ENCODE peak calls at places on chromosomes 16 and 17, in five cellular contexts. One of them, this sample, is unnamed.

GRCh38 chr17:14427914-14428639 is 127.2 kb downstream of the HS3ST3B1 start:
- DNase-seq in heart left ventricle: no peak
- DNase-seq in IMR-90: no peak
- DNase-seq in stomach: no peak
- DNase-seq in A549: no peak
- DNase-seq in this sample: no peak

GRCh38 chr17:40111221-40112128 is 10.3 kb upstream of the MSL1 start:
- DNase-seq in stomach: peak; percentile 86
- DNase-seq in IMR-90: peak; percentile 97
- DNase-seq in A549: peak; percentile 99
- DNase-seq in heart left ventricle: peak; percentile 92
- DNase-seq in this sample: peak; percentile 88

GRCh38 chr17:82134101-82134500 is 36.1 kb upstream of the FASN start:
- DNase-seq in IMR-90: no peak
- DNase-seq in heart left ventricle: no peak
- DNase-seq in stomach: peak; percentile 79
- DNase-seq in A549: no peak
- DNase-seq in this sample: no peak

GRCh38 chr17:32523827-32524552 is 37.2 kb downstream of the CDK5R1 start:
- DNase-seq in IMR-90: no peak
- DNase-seq in A549: no peak
- DNase-seq in stomach: no peak
- DNase-seq in heart left ventricle: no peak
- DNase-seq in this sample: no peak

GRCh38 chr16:12511308-12511707 is 292.4 kb downstream of the CPPED1 start:
- DNase-seq in IMR-90: no peak
- DNase-seq in heart left ventricle: no peak
- DNase-seq in A549: no peak
- DNase-seq in stomach: no peak
- DNase-seq in this sample: no peak

GRCh38 chr16:22970191-22970845 is 156.4 kb downstream of the HS3ST2 start:
- DNase-seq in heart left ventricle: no peak
- DNase-seq in stomach: no peak
- DNase-seq in A549: no peak
- DNase-seq in IMR-90: no peak
- DNase-seq in this sample: no peak

GRCh38 chr16:79466111-79466510 is 134.4 kb downstream of the MAF start:
- DNase-seq in stomach: no peak
- DNase-seq in heart left ventricle: no peak
- DNase-seq in IMR-90: no peak
- DNase-seq in A549: no peak
- DNase-seq in this sample: no peak

GRCh38 chr17:74465378-74466110 is 890 bp upstream of the CD300A start:
- DNase-seq in A549: no peak
- DNase-seq in IMR-90: no peak
- DNase-seq in heart left ventricle: no peak
- DNase-seq in stomach: no peak
- DNase-seq in this sample: no peak

GRCh38 chr17:794876-795275 is 12.7 kb downstream of the MRM3 start:
- DNase-seq in IMR-90: peak; percentile 59
- DNase-seq in A549: peak; percentile 87
- DNase-seq in heart left ventricle: peak; percentile 91
- DNase-seq in stomach: peak; percentile 92
- DNase-seq in this sample: peak; percentile 83

GRCh38 chr16:48687421-48688038 is 77.5 kb upstream of the N4BP1 start:
- DNase-seq in stomach: peak; percentile 28
- DNase-seq in A549: peak; percentile 83
- DNase-seq in IMR-90: peak; percentile 67
- DNase-seq in heart left ventricle: peak; percentile 57
- DNase-seq in this sample: peak; percentile 58

GRCh38 chr16:16938009-16938408 is 532.8 kb downstream of the XYLT1 start:
- DNase-seq in stomach: no peak
- DNase-seq in IMR-90: no peak
- DNase-seq in heart left ventricle: no peak
- DNase-seq in A549: no peak
- DNase-seq in this sample: no peak

GRCh38 chr16:27335349-27336052 is 21.7 kb downstream of the IL4R start:
- DNase-seq in IMR-90: peak; percentile 54
- DNase-seq in heart left ventricle: no peak
- DNase-seq in stomach: no peak
- DNase-seq in A549: no peak
- DNase-seq in this sample: no peak

GRCh38 chr17:60508384-60508980 is 17.6 kb downstream of the APPBP2 start:
- DNase-seq in stomach: no peak
- DNase-seq in IMR-90: no peak
- DNase-seq in A549: no peak
- DNase-seq in heart left ventricle: no peak
- DNase-seq in this sample: no peak

GRCh38 chr17:36004604-36005003 is 3.3 kb upstream of the CCL15 start:
- DNase-seq in heart left ventricle: no peak
- DNase-seq in A549: no peak
- DNase-seq in stomach: no peak
- DNase-seq in IMR-90: no peak
- DNase-seq in this sample: no peak

GRCh38 chr17:36000730-36001108 is 634 bp downstream of the CCL15 start:
- DNase-seq in heart left ventricle: no peak
- DNase-seq in stomach: no peak
- DNase-seq in A549: no peak
- DNase-seq in IMR-90: no peak
- DNase-seq in this sample: no peak

GRCh38 chr17:36001109-36001735 is at the start of gene CCL15:
- DNase-seq in heart left ventricle: no peak
- DNase-seq in A549: no peak
- DNase-seq in stomach: no peak
- DNase-seq in IMR-90: no peak
- DNase-seq in this sample: peak; percentile 68

GRCh38 chr17:36002631-36003030 is 1.3 kb upstream of the CCL15 start:
- DNase-seq in heart left ventricle: no peak
- DNase-seq in IMR-90: no peak
- DNase-seq in stomach: no peak
- DNase-seq in A549: no peak
- DNase-seq in this sample: no peak

GRCh38 chr17:36001862-36002603 is 680 bp upstream of the CCL15 start:
- DNase-seq in A549: no peak
- DNase-seq in IMR-90: no peak
- DNase-seq in heart left ventricle: no peak
- DNase-seq in stomach: peak; percentile 70
- DNase-seq in this sample: peak; percentile 88
- TF ChIP-seq POLR2A in A549: no peak
- TF ChIP-seq POLR2A in IMR-90: no peak
- TF ChIP-seq POLR2A in heart left ventricle: no peak
- TF ChIP-seq POLR2A in stomach: no peak
- TF ChIP-seq POLR2A in this sample: no peak

GRCh38 chr17:37413875-37414519 is 7.3 kb downstream of the TADA2A start:
- DNase-seq in IMR-90: peak; percentile 20
- DNase-seq in heart left ventricle: no peak
- DNase-seq in stomach: no peak
- DNase-seq in A549: no peak
- DNase-seq in this sample: no peak
- TF ChIP-seq CTCF in IMR-90: peak; percentile 33
- TF ChIP-seq CTCF in heart left ventricle: no peak
- TF ChIP-seq CTCF in stomach: no peak
- TF ChIP-seq CTCF in A549: peak; percentile 28
- TF ChIP-seq CTCF in this sample: peak; percentile 4

GRCh38 chr17:76078859-76079576 is at the start of gene ZACN:
- DNase-seq in stomach: no peak
- DNase-seq in A549: no peak
- DNase-seq in heart left ventricle: no peak
- DNase-seq in IMR-90: no peak
- DNase-seq in this sample: no peak

GRCh38 chr17:76076765-76077581 is 2.0 kb upstream of the ZACN start:
- DNase-seq in A549: no peak
- DNase-seq in stomach: no peak
- DNase-seq in IMR-90: peak; percentile 41
- DNase-seq in heart left ventricle: no peak
- DNase-seq in this sample: no peak

GRCh38 chr17:76076100-76076764 is 1.7 kb downstream of the GALR2 start:
- DNase-seq in IMR-90: no peak
- DNase-seq in A549: no peak
- DNase-seq in stomach: no peak
- DNase-seq in heart left ventricle: no peak
- DNase-seq in this sample: no peak

GRCh38 chr17:76079577-76080206 is 710 bp downstream of the ZACN start:
- DNase-seq in heart left ventricle: no peak
- DNase-seq in stomach: no peak
- DNase-seq in IMR-90: no peak
- DNase-seq in A549: no peak
- DNase-seq in this sample: no peak

DNA sequence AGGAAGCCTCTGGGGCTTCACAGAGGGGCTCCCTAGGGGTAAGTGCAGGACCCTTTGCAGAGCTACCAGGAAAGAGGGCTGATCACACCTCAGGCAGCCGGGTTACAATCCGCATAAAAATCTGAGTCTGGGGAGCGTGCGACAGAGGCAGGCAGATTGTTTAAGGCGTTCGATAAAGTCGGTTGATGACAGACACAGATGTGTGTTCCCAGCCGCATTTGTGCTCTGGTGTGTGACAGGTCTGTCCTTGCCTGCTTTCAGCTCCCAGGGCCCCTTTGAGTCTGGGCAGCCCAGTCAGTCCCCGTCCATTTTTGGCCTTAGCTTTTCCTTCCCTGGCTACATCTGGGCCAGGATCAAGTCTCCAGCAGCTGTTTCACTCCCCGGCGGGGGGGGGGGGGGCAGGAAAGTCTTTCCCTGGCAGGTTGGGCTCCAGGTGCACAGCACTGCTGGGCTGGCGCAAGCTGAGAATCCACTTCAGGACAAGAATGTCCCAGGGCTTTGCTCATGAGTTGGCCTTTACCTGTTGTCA is 1.3 kb upstream of the ZACN start:
- DNase-seq in A549: peak; percentile 54
- DNase-seq in stomach: no peak
- DNase-seq in heart left ventricle: no peak
- DNase-seq in IMR-90: no peak
- DNase-seq in this sample: no peak
- TF ChIP-seq POLR2A in A549: no peak
- TF ChIP-seq POLR2A in stomach: no peak
- TF ChIP-seq POLR2A in heart left ventricle: no peak
- TF ChIP-seq POLR2A in IMR-90: no peak
- TF ChIP-seq POLR2A in this sample: no peak

GRCh38 chr17:8889458-8890210 is 22.2 kb upstream of the PIK3R6 start:
- DNase-seq in A549: no peak
- DNase-seq in heart left ventricle: no peak
- DNase-seq in IMR-90: no peak
- DNase-seq in stomach: no peak
- DNase-seq in this sample: no peak

GRCh38 chr17:8885968-8886674 is 18.6 kb upstream of the PIK3R6 start:
- DNase-seq in A549: no peak
- DNase-seq in IMR-90: no peak
- DNase-seq in stomach: no peak
- DNase-seq in heart left ventricle: no peak
- DNase-seq in this sample: no peak

GRCh38 chr17:8890671-8891070 is 23.2 kb upstream of the PIK3R6 start:
- DNase-seq in IMR-90: no peak
- DNase-seq in stomach: no peak
- DNase-seq in heart left ventricle: no peak
- DNase-seq in A549: no peak
- DNase-seq in this sample: no peak

GRCh38 chr17:8888704-8889302 is 21.3 kb upstream of the PIK3R6 start:
- DNase-seq in IMR-90: no peak
- DNase-seq in stomach: no peak
- DNase-seq in A549: no peak
- DNase-seq in heart left ventricle: no peak
- DNase-seq in this sample: no peak

DNA sequence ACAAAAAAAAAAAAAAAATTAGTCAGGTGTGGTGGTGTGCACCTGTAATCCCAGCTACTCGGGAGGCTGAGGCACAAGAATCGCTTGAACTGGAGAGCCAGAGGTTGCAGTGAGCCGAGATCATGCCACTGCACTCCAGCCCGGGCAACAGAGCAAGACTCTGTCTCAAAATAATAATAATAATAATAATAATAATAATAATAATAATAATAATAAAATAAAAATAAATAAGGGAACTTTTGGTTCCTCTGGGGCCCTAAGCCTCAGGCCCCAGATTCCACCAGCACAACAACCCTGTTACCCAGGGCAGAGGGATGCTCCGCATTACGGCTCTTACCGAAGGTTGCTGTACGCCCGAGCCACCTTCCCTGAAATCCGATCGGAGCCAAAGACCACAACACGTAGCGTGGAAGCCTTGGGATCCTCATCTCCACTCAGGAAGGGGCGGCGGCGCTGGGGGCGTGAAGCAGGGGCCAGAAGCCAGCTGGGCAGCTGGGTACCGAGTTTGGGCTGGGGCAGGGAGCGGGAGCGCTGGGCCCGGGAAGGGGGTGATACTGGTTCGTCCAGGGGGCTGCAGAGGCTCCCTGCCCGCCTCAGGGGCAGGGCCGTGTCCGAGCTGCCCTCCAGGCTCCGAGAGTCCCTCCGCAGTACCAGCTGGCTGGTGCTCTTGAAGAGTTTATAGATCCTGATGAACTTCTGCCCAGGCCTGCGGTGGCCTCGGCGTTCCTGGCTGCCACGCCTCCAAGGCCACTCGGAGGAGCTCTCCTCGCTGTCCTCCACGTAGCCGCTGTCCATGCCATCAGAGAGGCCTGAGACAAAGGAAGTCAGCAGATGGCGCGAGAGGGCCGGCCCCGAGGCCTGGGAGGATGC is 20.6 kb upstream of the PIK3R6 start:
- DNase-seq in IMR-90: no peak
- DNase-seq in stomach: no peak
- DNase-seq in A549: peak; percentile 69
- DNase-seq in heart left ventricle: peak; percentile 80
- DNase-seq in this sample: peak; percentile 52
- TF ChIP-seq CTCF in IMR-90: no peak
- TF ChIP-seq CTCF in stomach: no peak
- TF ChIP-seq CTCF in A549: peak; percentile 65
- TF ChIP-seq CTCF in heart left ventricle: peak; percentile 37
- TF ChIP-seq CTCF in this sample: peak; percentile 40

GRCh38 chr16:5045499-5046115 is 11.9 kb upstream of the NAGPA start:
- DNase-seq in IMR-90: no peak
- DNase-seq in stomach: no peak
- DNase-seq in A549: no peak
- DNase-seq in heart left ventricle: no peak
- DNase-seq in this sample: peak; percentile 23

GRCh38 chr16:5041604-5042133 is 7.9 kb upstream of the NAGPA start:
- DNase-seq in A549: no peak
- DNase-seq in IMR-90: peak; percentile 83
- DNase-seq in stomach: no peak
- DNase-seq in heart left ventricle: no peak
- DNase-seq in this sample: peak; percentile 15

GRCh38 chr16:5044011-5044540 is 10.3 kb upstream of the NAGPA start:
- DNase-seq in IMR-90: no peak
- DNase-seq in stomach: no peak
- DNase-seq in heart left ventricle: no peak
- DNase-seq in A549: no peak
- DNase-seq in this sample: peak; percentile 13

GRCh38 chr16:5042574-5043171 is 8.9 kb upstream of the NAGPA start:
- DNase-seq in stomach: no peak
- DNase-seq in IMR-90: peak; percentile 60
- DNase-seq in A549: no peak
- DNase-seq in heart left ventricle: no peak
- DNase-seq in this sample: no peak

DNA sequence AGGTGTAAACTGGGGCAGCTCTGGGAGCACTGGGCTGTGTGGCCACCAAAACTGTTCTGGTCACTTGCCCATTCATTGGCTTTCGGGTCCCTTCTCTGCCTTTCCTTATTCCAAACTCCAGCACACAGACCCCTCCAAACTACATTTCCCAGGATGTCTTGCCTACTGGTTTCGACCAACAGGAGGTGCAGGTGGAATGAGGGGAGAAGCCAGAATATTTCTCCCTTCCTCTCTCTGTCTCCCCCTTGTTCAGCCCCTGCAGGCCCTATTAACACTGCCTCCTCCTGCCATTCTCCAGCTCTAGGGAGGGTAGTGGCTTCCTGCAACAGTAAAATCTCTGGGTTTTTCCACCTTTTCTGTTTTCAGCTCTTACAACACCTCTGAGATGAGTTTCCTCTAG is 13.2 kb upstream of the NAGPA start:
- DNase-seq in heart left ventricle: no peak
- DNase-seq in A549: no peak
- DNase-seq in stomach: no peak
- DNase-seq in IMR-90: no peak
- DNase-seq in this sample: no peak
- TF ChIP-seq POLR2A in heart left ventricle: no peak
- TF ChIP-seq POLR2A in A549: no peak
- TF ChIP-seq POLR2A in stomach: no peak
- TF ChIP-seq POLR2A in IMR-90: no peak
- TF ChIP-seq POLR2A in this sample: no peak